ENCODE peak calls at places on chromosomes 1 and 21, in eight cellular contexts. W, V, C, E, H, X, I and S are unnamed samples. For H3K4me1, the result is how much of the 10 kb centered on the place peaks cover.

GRCh38 chr1:67789551-67789950 is 43.7 kb downstream of the GNG12 start:
- DNase-seq in W (no peak), V (no peak), C (no peak), E (no peak), H (no peak), X (no peak), I (no peak), S (no peak)

GRCh38 chr21:44907966-44908364 is 12.7 kb downstream of the ITGB2 start:
- DNase-seq in W (no peak), V (no peak), C (no peak), E (peak), H (no peak), X (no peak), I (peak), S (no peak)

GRCh38 chr1:151993084-151993733 is 450 bp downstream of the S100A10 start:
- DNase-seq in W (no peak), V (no peak), C (peak), E (no peak), H (peak), X (no peak), I (no peak), S (peak)

GRCh38 chr1:55320891-55321290 is 105.7 kb upstream of the USP24 start:
- DNase-seq in W (no peak), V (no peak), C (no peak), E (no peak), H (no peak), X (no peak), I (no peak), S (no peak)

GRCh38 chr1:54356680-54357147 is 49.5 kb downstream of the SSBP3 start:
- DNase-seq in W (no peak), V (no peak), C (no peak), E (no peak), H (no peak), X (no peak), I (peak), S (no peak)

GRCh38 chr1:94926365-94926914 is 470 bp downstream of the CNN3 start:
- DNase-seq in W (peak), V (peak), C (peak), E (peak), H (peak), X (peak), I (no peak), S (peak)

GRCh38 chr1:207003216-207003615 is 29.3 kb downstream of the C1orf116 start:
- DNase-seq in W (no peak), V (no peak), C (no peak), E (no peak), H (no peak), X (no peak), I (no peak), S (no peak)

GRCh38 chr21:25573409-25574206 is 33.7 kb downstream of the MRPL39 start:
- DNase-seq in W (peak), V (no peak), C (no peak), E (no peak), H (no peak), X (no peak), I (peak), S (peak)

GRCh38 chr1:109046671-109047070 is 4.8 kb upstream of the WDR47 start:
- DNase-seq in W (no peak), V (no peak), C (no peak), E (no peak), H (no peak), X (no peak), I (no peak), S (no peak)

GRCh38 chr1:55200667-55201066 is 14.5 kb downstream of the USP24 start:
- DNase-seq in W (no peak), V (no peak), C (no peak), E (no peak), H (no peak), X (no peak), I (no peak), S (no peak)

GRCh38 chr1:99240621-99241020 is 23.7 kb upstream of the PLPPR4 start:
- DNase-seq in W (no peak), V (no peak), C (no peak), E (no peak), H (no peak), X (no peak), I (no peak), S (no peak)

GRCh38 chr1:162605225-162605927 is 26.9 kb upstream of the DDR2 start:
- DNase-seq in W (peak), V (no peak), C (no peak), E (no peak), H (no peak), X (no peak), I (no peak), S (no peak)

GRCh38 chr1:43435146-43436145 is 18.3 kb downstream of the HYI start:
- DNase-seq in W (peak), V (no peak), C (no peak), E (peak), H (peak), X (peak), I (no peak), S (no peak)

GRCh38 chr1:231931846-231932454 is 305.4 kb downstream of the DISC1 start:
- DNase-seq in W (no peak), V (no peak), C (peak), E (no peak), H (no peak), X (no peak), I (peak), S (peak)
- H3K4me1 ChIP-seq in W (under half), V (under half), C (under half), E (half or more), H (under half), X (under half), I (under half), S (under half)

GRCh38 chr1:18283601-18284385 is 176.2 kb downstream of the IGSF21 start:
- DNase-seq in W (no peak), V (no peak), C (no peak), E (no peak), H (no peak), X (no peak), I (no peak), S (no peak)

GRCh38 chr1:18288609-18289219 is 181.1 kb downstream of the IGSF21 start:
- DNase-seq in W (no peak), V (peak), C (no peak), E (no peak), H (no peak), X (no peak), I (peak), S (no peak)

GRCh38 chr1:18282851-18283600 is 175.4 kb downstream of the IGSF21 start:
- DNase-seq in W (no peak), V (no peak), C (no peak), E (no peak), H (no peak), X (no peak), I (no peak), S (no peak)

GRCh38 chr1:18285533-18285924 is 177.9 kb downstream of the IGSF21 start:
- DNase-seq in W (no peak), V (no peak), C (no peak), E (no peak), H (no peak), X (no peak), I (no peak), S (no peak)

DNA sequence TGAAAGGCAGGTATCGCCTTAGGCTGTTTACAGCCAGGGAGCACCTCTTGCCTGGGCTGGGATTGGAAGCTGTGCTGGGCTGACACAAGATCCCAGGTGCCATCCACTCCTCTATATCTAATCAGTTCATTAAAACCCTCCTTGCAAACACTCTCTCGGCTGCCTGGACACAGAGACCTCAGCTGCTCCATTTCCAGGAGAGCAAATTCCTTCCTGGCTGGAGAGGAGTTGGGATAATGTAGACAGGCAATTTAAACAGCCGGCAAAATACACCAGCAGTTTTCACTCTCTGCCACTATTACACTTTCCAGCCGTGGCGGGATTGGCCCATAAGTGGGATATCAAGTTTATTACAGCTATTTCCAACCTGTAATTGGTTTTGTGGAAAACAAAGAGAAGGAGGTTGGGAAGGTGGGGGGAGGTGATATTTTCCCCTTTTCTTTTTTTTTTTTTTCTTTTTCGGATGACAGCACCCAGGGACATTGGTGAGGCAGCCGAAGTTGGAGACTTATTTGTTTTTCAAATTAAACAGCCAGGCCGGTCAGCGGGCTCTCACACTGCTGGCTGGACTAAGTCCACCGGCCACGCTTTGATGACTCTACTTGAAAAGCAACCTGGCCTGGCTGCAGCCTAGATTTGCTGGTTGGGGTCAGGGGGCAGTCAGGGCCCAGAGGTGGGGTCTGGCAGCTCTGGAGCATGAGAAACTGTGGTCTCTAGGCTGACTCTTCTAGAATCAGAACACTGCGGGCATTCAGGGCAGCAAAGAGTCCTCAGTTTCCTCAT is 177.3 kb downstream of the IGSF21 start:
- DNase-seq in W (no peak), V (no peak), C (no peak), E (no peak), H (no peak), X (no peak), I (no peak), S (no peak)
- H3K4me3 ChIP-seq in W (no peak), V (no peak), C (no peak), E (no peak), H (no peak), X (no peak), I (no peak), S (no peak)

GRCh38 chr1:179870870-179871269 is 6.7 kb downstream of the TOR1AIP2 start:
- DNase-seq in W (no peak), V (no peak), C (no peak), E (no peak), H (no peak), X (no peak), I (no peak), S (no peak)

GRCh38 chr1:179871940-179872339 is 5.7 kb downstream of the TOR1AIP2 start:
- DNase-seq in W (no peak), V (no peak), C (no peak), E (no peak), H (no peak), X (no peak), I (no peak), S (no peak)

GRCh38 chr1:179872558-179872957 is 5.0 kb downstream of the TOR1AIP2 start:
- DNase-seq in W (no peak), V (no peak), C (no peak), E (no peak), H (no peak), X (no peak), I (no peak), S (no peak)

GRCh38 chr1:179875606-179876288 is 1.9 kb downstream of the TOR1AIP2 start:
- DNase-seq in W (no peak), V (no peak), C (no peak), E (no peak), H (no peak), X (no peak), I (no peak), S (no peak)

GRCh38 chr1:179873366-179873978 is 4.1 kb downstream of the TOR1AIP2 start:
- DNase-seq in W (no peak), V (no peak), C (no peak), E (no peak), H (no peak), X (no peak), I (no peak), S (peak)
- H3K4me1 ChIP-seq in W (under half), V (under half), C (under half), E (under half), H (under half), X (under half), I (under half), S (under half)

GRCh38 chr1:10705953-10706352 is 90.5 kb downstream of the CASZ1 start:
- DNase-seq in W (no peak), V (no peak), C (no peak), E (no peak), H (no peak), X (no peak), I (no peak), S (no peak)
- H3K4me3 ChIP-seq in W (no peak), V (no peak), C (no peak), E (no peak), H (no peak), X (no peak), I (no peak), S (no peak)

GRCh38 chr1:76303348-76303712 is 228.8 kb downstream of the ST6GALNAC3 start:
- DNase-seq in W (no peak), V (no peak), C (no peak), E (no peak), H (no peak), X (no peak), I (no peak), S (no peak)

GRCh38 chr1:76302711-76303347 is 228.3 kb downstream of the ST6GALNAC3 start:
- DNase-seq in W (peak), V (no peak), C (no peak), E (no peak), H (no peak), X (no peak), I (no peak), S (no peak)

GRCh38 chr1:76299036-76299435 is 224.5 kb downstream of the ST6GALNAC3 start:
- DNase-seq in W (no peak), V (no peak), C (no peak), E (no peak), H (no peak), X (no peak), I (no peak), S (no peak)

GRCh38 chr1:76298399-76298798 is 223.9 kb downstream of the ST6GALNAC3 start:
- DNase-seq in W (no peak), V (no peak), C (no peak), E (no peak), H (no peak), X (no peak), I (no peak), S (no peak)

GRCh38 chr1:76300556-76300955 is 226.0 kb downstream of the ST6GALNAC3 start:
- DNase-seq in W (no peak), V (no peak), C (no peak), E (no peak), H (no peak), X (no peak), I (no peak), S (no peak)
- H3K4me1 ChIP-seq in W (under half), V (under half), C (under half), E (under half), H (under half), X (under half), I (under half), S (under half)

GRCh38 chr1:1921459-1921862 is 2.4 kb upstream of the TMEM52 start:
- DNase-seq in W (no peak), V (no peak), C (no peak), E (no peak), H (no peak), X (no peak), I (no peak), S (no peak)

GRCh38 chr1:1919304-1920056 is 401 bp upstream of the TMEM52 start:
- DNase-seq in W (peak), V (peak), C (peak), E (peak), H (peak), X (peak), I (peak), S (peak)

GRCh38 chr1:1920057-1920607 is 1.1 kb upstream of the TMEM52 start:
- DNase-seq in W (no peak), V (no peak), C (no peak), E (no peak), H (no peak), X (no peak), I (no peak), S (no peak)

GRCh38 chr1:1921901-1922753 is 3.0 kb upstream of the TMEM52 start:
- DNase-seq in W (no peak), V (no peak), C (no peak), E (no peak), H (no peak), X (no peak), I (no peak), S (no peak)

GRCh38 chr1:1920608-1921458 is 1.8 kb upstream of the TMEM52 start:
- DNase-seq in W (no peak), V (no peak), C (no peak), E (no peak), H (no peak), X (no peak), I (no peak), S (no peak)
- H3K4me3 ChIP-seq in W (no peak), V (no peak), C (no peak), E (no peak), H (no peak), X (no peak), I (no peak), S (no peak)

GRCh38 chr1:29809446-29810120 is 573.3 kb downstream of the PTPRU start:
- DNase-seq in W (no peak), V (no peak), C (no peak), E (no peak), H (no peak), X (no peak), I (no peak), S (no peak)
- H3K4me1 ChIP-seq in W (under half), V (under half), C (under half), E (under half), H (under half), X (under half), I (under half), S (under half)

DNA sequence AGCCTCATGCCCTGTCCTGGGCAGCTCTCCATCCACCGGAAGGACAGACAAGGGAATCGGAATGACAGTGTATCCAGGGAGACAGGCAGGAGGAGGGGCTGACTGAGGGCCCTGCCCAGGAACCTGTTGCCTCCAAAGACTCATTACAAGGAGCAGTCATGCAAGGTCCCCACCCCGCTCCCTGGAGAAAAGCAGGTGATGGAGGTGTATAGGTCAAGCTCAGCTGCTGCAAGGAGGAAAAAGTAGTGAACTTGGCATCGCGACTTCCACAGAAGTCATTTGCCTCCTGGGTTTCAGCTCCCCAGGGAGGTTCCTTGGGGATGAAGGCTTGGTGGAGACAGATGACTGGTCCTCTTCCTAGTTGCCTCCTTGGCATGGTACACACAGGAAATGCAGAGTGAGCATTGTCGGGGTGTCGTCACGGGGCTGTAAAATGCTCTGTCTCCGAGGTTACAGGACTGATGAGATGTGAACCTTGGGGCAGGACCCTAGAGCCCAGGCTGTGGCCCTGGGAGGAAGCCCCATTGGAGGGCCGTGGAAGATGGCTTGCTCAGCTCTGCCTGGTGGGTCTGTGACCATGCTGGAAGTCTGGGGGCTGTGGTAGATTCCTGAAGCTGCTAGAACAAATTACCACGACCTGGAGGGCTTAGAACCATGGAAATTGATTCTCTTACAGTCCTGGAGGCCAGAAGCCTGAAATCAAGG is 219.6 kb upstream of the C1orf174 start:
- DNase-seq in W (no peak), V (no peak), C (no peak), E (no peak), H (no peak), X (peak), I (no peak), S (no peak)
- H3K4me3 ChIP-seq in W (no peak), V (no peak), C (no peak), E (no peak), H (no peak), X (no peak), I (no peak), S (no peak)

DNA sequence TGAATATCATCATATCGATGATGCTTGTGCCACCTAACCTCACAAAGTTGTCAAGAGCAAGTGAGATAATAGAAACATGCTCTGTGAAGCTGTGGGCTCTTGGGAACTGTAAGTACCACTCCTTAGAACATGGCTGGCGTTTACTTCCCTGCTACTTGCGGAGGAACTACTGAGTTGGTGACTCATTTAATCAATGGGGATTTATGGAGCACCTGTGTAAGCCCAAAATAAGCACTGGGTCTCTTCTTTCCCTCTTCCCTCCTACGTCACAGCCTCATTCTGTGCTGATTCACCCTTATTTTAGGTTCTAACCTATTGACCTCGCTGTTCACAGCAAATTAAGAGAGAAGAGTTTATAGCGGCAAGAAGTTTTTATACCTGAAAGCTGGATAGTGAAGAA is 52.9 kb downstream of the PRDM2 start:
- DNase-seq in W (no peak), V (no peak), C (no peak), E (no peak), H (no peak), X (no peak), I (no peak), S (no peak)
- H3K4me1 ChIP-seq in W (under half), V (under half), C (under half), E (half or more), H (half or more), X (under half), I (under half), S (under half)